ENCODE peak calls at places on chromosomes 5 and 9, in four cellular contexts. A is GM13977; P is stimulated activated CD8-positive, alpha-beta memory T cell treated with anti-CD3 and anti-CD28 coated beads, Interleukin-7, amount 100 ng/mL, for 4 hours; R is nephron progenitor cell. B is an unnamed sample.

GRCh38 chr9:35790025-35790384 is 1.4 kb upstream of the NPR2 start:
- DNase-seq in R (no peak), A (no peak), P (no peak), B (no peak)

GRCh38 chr9:4855861-4856260 is 63.1 kb downstream of the RCL1 start:
- DNase-seq in P (no peak), R (no peak), A (no peak), B (no peak)

GRCh38 chr5:97131139-97131710 is 11.2 kb downstream of the LIX1 start:
- DNase-seq in R (no peak), P (no peak), A (no peak), B (no peak)

GRCh38 chr9:137429974-137430722 is 7.0 kb downstream of the NOXA1 start:
- DNase-seq in R (peak; percentile 56), A (peak; percentile 81), P (no peak), B (peak; percentile 73)

GRCh38 chr9:88826651-88827245 is 164.5 kb upstream of the S1PR3 start:
- DNase-seq in A (no peak), P (no peak), R (no peak), B (no peak)

GRCh38 chr9:76873056-76873792 is 32.7 kb downstream of the PRUNE2 start:
- DNase-seq in P (no peak), R (peak; percentile 9), A (no peak), B (no peak)

GRCh38 chr9:69174645-69175487 is 789 bp downstream of the TJP2 start:
- DNase-seq in P (no peak), R (peak; percentile 50), A (peak; percentile 76), B (no peak)

GRCh38 chr9:115944166-115944948 is 209.2 kb upstream of the PAPPA start:
- DNase-seq in A (no peak), P (no peak), R (no peak), B (peak; percentile 77)

GRCh38 chr9:131701789-131702337 is 38.0 kb downstream of the RAPGEF1 start:
- DNase-seq in R (no peak), P (no peak), A (no peak), B (no peak)

GRCh38 chr5:168471785-168472184 is 14.5 kb upstream of the RARS1 start:
- DNase-seq in A (no peak), R (no peak), P (no peak), B (no peak)

GRCh38 chr9:93950619-93951601 is 4.2 kb downstream of the BARX1 start:
- DNase-seq in A (peak; percentile 52), R (peak; percentile 37), P (no peak), B (no peak)

GRCh38 chr9:20504930-20505329 is 117.4 kb downstream of the MLLT3 start:
- DNase-seq in P (no peak), R (no peak), A (no peak), B (no peak)

GRCh38 chr9:98807070-98807810 is at the start of gene GALNT12:
- DNase-seq in R (peak; percentile 71), P (peak; percentile 52), A (peak; percentile 79), B (peak; percentile 76)

GRCh38 chr9:137445930-137446431 is 4.8 kb upstream of the ENTPD8 start:
- DNase-seq in A (no peak), R (no peak), P (no peak), B (peak; percentile 75)

GRCh38 chr9:91130796-91131318 is 230.9 kb downstream of the AUH start:
- DNase-seq in P (no peak), A (no peak), R (no peak), B (no peak)

GRCh38 chr5:16673241-16673998 is 56.6 kb upstream of the RETREG1 start:
- DNase-seq in P (no peak), R (no peak), A (no peak), B (no peak)

GRCh38 chr5:31273631-31274378 is 80.3 kb downstream of the CDH6 start:
- DNase-seq in R (no peak), A (no peak), P (no peak), B (no peak)

GRCh38 chr5:11411621-11412020 is 492.6 kb downstream of the CTNND2 start:
- DNase-seq in A (no peak), P (no peak), R (no peak), B (no peak)

GRCh38 chr9:114184071-114184470 is 28.7 kb downstream of the COL27A1 start:
- DNase-seq in A (no peak), P (no peak), R (no peak), B (peak; percentile 52)

GRCh38 chr5:84383296-84383815 is 1.3 kb downstream of the EDIL3 start:
- DNase-seq in A (no peak), R (no peak), P (no peak), B (no peak)

GRCh38 chr9:91274950-91275349 is 86.8 kb downstream of the AUH start:
- DNase-seq in P (no peak), A (no peak), R (no peak), B (no peak)

GRCh38 chr5:68396722-68397121 is 181.2 kb downstream of the PIK3R1 start:
- DNase-seq in R (no peak), P (no peak), A (no peak), B (no peak)

B was measured in kidney.